ENCODE peak calls at places on chromosome 2, in ten cellular contexts. X, H, Q, N, Y, P, B, A, R and V are unnamed samples.

GRCh38 chr2:6812857-6813530 is 52.7 kb downstream of the CMPK2 start:
- DNase-seq in X (no peak), H (no peak), Q (no peak), N (no peak), Y (no peak), P (no peak), B (no peak), A (no peak), R (no peak), V (no peak)

GRCh38 chr2:39504790-39505335 is 67.8 kb upstream of the MAP4K3 start:
- DNase-seq in X (peak), H (peak), Q (peak), N (no peak), Y (peak), P (peak), B (peak), A (no peak), R (no peak), V (no peak)

GRCh38 chr2:140667203-140667602 is 1463.6 kb downstream of the LRP1B start:
- DNase-seq in X (no peak), H (no peak), Q (no peak), N (no peak), Y (no peak), P (no peak), B (no peak), A (no peak), R (no peak), V (no peak)

GRCh38 chr2:139142252-139142651 is 362.1 kb upstream of the NXPH2 start:
- DNase-seq in X (peak), H (peak), Q (peak), N (peak), Y (peak), P (peak), B (peak), A (peak), R (no peak), V (peak)

GRCh38 chr2:162917626-162918025 is 79.1 kb upstream of the KCNH7 start:
- DNase-seq in X (no peak), H (no peak), Q (no peak), N (no peak), Y (no peak), P (no peak), B (no peak), A (no peak), R (no peak), V (no peak)

GRCh38 chr2:125341353-125341752 is 1314.6 kb upstream of the GYPC start:
- DNase-seq in X (no peak), H (no peak), Q (no peak), N (no peak), Y (no peak), P (no peak), B (no peak), A (no peak), R (no peak), V (no peak)

GRCh38 chr2:173101687-173102086 is 26.0 kb downstream of the MAP3K20 start:
- DNase-seq in X (peak), H (no peak), Q (no peak), N (peak), Y (no peak), P (no peak), B (no peak), A (no peak), R (peak), V (no peak)

GRCh38 chr2:101265893-101266499 is 13.3 kb downstream of the CNOT11 start:
- DNase-seq in X (no peak), H (no peak), Q (peak), N (peak), Y (peak), P (no peak), B (no peak), A (no peak), R (no peak), V (no peak)

GRCh38 chr2:174686430-174686829 is 77.8 kb downstream of the CHRNA1 start:
- DNase-seq in X (peak), H (no peak), Q (no peak), N (no peak), Y (no peak), P (no peak), B (peak), A (no peak), R (no peak), V (no peak)

GRCh38 chr2:188518391-188518790 is 226.7 kb downstream of the GULP1 start:
- DNase-seq in X (peak), H (no peak), Q (no peak), N (peak), Y (peak), P (no peak), B (peak), A (no peak), R (no peak), V (no peak)

GRCh38 chr2:85255813-85256581 is 71.8 kb downstream of the TGOLN2 start:
- DNase-seq in X (peak), H (peak), Q (peak), N (peak), Y (peak), P (peak), B (peak), A (no peak), R (no peak), V (no peak)

GRCh38 chr2:190515687-190516086 is 18.8 kb downstream of the NEMP2 start:
- DNase-seq in X (no peak), H (no peak), Q (no peak), N (no peak), Y (no peak), P (no peak), B (peak), A (no peak), R (no peak), V (no peak)

GRCh38 chr2:57460875-57461274 is 585.7 kb upstream of the VRK2 start:
- DNase-seq in X (no peak), H (no peak), Q (no peak), N (no peak), Y (no peak), P (no peak), B (no peak), A (no peak), R (no peak), V (no peak)

GRCh38 chr2:238117199-238118154 is 17.3 kb downstream of the ESPNL start:
- DNase-seq in X (peak), H (no peak), Q (peak), N (peak), Y (no peak), P (no peak), B (peak), A (no peak), R (no peak), V (no peak)

GRCh38 chr2:6780765-6781274 is 84.9 kb downstream of the CMPK2 start:
- DNase-seq in X (peak), H (peak), Q (peak), N (no peak), Y (peak), P (peak), B (peak), A (no peak), R (peak), V (no peak)

GRCh38 chr2:181465686-181466375 is 8.6 kb downstream of the ITGA4 start:
- DNase-seq in X (peak), H (no peak), Q (no peak), N (peak), Y (no peak), P (peak), B (peak), A (no peak), R (no peak), V (no peak)

GRCh38 chr2:35973132-35973736 is 382.3 kb upstream of the CRIM1 start:
- DNase-seq in X (peak), H (peak), Q (peak), N (peak), Y (peak), P (peak), B (peak), A (no peak), R (no peak), V (no peak)

GRCh38 chr2:102029405-102029804 is 37.6 kb downstream of the IL1R2 start:
- DNase-seq in X (peak), H (no peak), Q (no peak), N (no peak), Y (no peak), P (no peak), B (no peak), A (no peak), R (no peak), V (no peak)

GRCh38 chr2:127142663-127143630 is 36.0 kb upstream of the BIN1 start:
- DNase-seq in X (peak), H (no peak), Q (no peak), N (no peak), Y (no peak), P (no peak), B (no peak), A (no peak), R (no peak), V (no peak)

DNA sequence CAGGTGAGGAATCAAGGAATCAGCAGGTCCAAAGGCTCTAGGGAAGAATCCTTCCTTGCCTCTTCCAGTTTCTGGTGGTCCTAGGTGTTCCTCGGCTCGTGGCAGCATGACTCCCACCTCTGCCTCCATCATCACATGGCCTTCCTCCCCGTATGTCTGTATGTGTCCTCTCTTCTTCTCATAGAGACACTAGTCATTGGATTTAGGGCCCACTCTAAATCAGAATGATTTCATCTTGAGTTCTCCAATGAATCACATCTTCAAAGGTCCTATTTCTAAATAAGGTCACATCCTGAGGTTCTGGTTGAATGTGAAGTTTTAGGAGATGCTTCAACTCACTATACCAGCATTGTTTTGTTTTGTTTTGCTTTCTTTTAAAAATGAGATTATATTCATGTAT is 11.1 kb upstream of the AGFG1 start:
- DNase-seq in X (peak), H (no peak), Q (no peak), N (no peak), Y (no peak), P (no peak), B (peak), A (no peak), R (no peak), V (no peak)
- H3K4me3 ChIP-seq in X (no peak), H (no peak), Q (no peak), N (no peak), Y (no peak), P (no peak), B (no peak), A (no peak), R (no peak), V (no peak)

GRCh38 chr2:82084679-82085392 is 1780.3 kb upstream of the LRRTM1 start:
- DNase-seq in X (no peak), H (no peak), Q (peak), N (no peak), Y (no peak), P (no peak), B (no peak), A (no peak), R (no peak), V (no peak)
- TF ChIP-seq EZH2 in X (no peak), H (no peak), Q (no peak), N (no peak), Y (no peak), P (no peak), B (no peak), A (no peak), R (no peak), V (no peak)

GRCh38 chr2:177190941-177191340 is 21.7 kb upstream of the HNRNPA3 start:
- DNase-seq in X (no peak), H (no peak), Q (no peak), N (no peak), Y (no peak), P (no peak), B (no peak), A (no peak), R (no peak), V (no peak)

GRCh38 chr2:177193240-177193639 is 19.4 kb upstream of the HNRNPA3 start:
- DNase-seq in X (no peak), H (no peak), Q (no peak), N (no peak), Y (no peak), P (no peak), B (no peak), A (no peak), R (no peak), V (no peak)

GRCh38 chr2:177188482-177189469 is 23.8 kb upstream of the HNRNPA3 start:
- DNase-seq in X (no peak), H (no peak), Q (no peak), N (no peak), Y (peak), P (no peak), B (no peak), A (no peak), R (no peak), V (no peak)

GRCh38 chr2:177195194-177195593 is 17.4 kb upstream of the HNRNPA3 start:
- DNase-seq in X (no peak), H (no peak), Q (no peak), N (no peak), Y (no peak), P (no peak), B (no peak), A (no peak), R (no peak), V (no peak)

GRCh38 chr2:177192788-177193187 is 19.8 kb upstream of the HNRNPA3 start:
- DNase-seq in X (no peak), H (no peak), Q (no peak), N (no peak), Y (no peak), P (no peak), B (no peak), A (no peak), R (no peak), V (no peak)
- H3K4me3 ChIP-seq in X (no peak), H (no peak), Q (no peak), N (no peak), Y (no peak), P (no peak), B (no peak), A (no peak), R (no peak), V (no peak)

GRCh38 chr2:55230551-55230950 is 1.5 kb downstream of the CLHC1 start:
- DNase-seq in X (no peak), H (no peak), Q (no peak), N (no peak), Y (no peak), P (no peak), B (no peak), A (no peak), R (no peak), V (no peak)

GRCh38 chr2:55232084-55232862 is at the start of the genes CLHC1 and RPS27A:
- DNase-seq in X (peak), H (peak), Q (peak), N (peak), Y (peak), P (peak), B (peak), A (peak), R (peak), V (peak)

GRCh38 chr2:55233658-55233940 is 1.1 kb downstream of the RPS27A start:
- DNase-seq in X (no peak), H (no peak), Q (no peak), N (no peak), Y (no peak), P (no peak), B (no peak), A (no peak), R (no peak), V (no peak)

GRCh38 chr2:55231546-55232083 is 478 bp downstream of the CLHC1 start:
- DNase-seq in X (peak), H (no peak), Q (no peak), N (no peak), Y (no peak), P (no peak), B (peak), A (peak), R (no peak), V (no peak)

DNA sequence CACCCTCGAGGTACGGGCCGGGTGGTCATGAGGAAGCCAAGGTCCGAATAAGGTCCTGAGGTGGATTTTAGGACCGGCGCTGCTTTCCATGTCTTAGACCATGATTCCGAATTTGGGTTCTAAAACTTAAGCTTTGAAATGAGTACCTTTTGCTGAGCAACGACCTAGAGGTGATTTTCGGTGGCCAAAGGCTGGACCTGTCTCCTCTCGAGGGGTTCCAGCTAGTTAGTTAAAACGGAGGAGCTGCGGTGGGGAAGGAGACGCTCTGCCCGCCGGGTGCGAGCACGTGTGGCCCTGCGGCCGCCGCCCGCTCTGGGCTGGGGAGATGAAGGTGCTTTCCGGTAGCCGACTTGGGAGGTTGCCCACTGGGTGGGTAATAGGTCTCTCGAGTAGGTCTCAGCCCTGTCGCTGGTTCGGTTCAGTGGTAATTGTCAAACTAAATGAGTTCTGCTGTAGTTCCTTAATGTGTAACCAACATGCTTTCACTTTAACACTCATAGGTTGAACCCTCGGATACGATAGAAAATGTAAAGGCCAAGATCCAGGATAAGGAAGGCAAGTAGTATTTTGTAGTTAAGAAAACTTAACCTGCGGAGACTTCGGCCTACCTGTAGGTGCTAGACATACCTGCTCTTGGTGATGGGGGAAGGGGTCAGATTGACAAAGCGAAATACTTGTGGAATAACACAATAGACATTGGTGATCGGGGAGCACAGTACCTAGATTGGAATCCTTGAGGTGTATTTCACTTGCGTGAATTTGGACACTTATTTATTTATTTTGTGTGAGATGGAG is 572 bp downstream of the RPS27A start:
- DNase-seq in X (peak), H (peak), Q (peak), N (peak), Y (peak), P (no peak), B (peak), A (peak), R (no peak), V (no peak)
- TF ChIP-seq EZH2 in X (no peak), H (no peak), Q (no peak), N (no peak), Y (no peak), P (no peak), B (no peak), A (no peak), R (no peak), V (no peak)

DNA sequence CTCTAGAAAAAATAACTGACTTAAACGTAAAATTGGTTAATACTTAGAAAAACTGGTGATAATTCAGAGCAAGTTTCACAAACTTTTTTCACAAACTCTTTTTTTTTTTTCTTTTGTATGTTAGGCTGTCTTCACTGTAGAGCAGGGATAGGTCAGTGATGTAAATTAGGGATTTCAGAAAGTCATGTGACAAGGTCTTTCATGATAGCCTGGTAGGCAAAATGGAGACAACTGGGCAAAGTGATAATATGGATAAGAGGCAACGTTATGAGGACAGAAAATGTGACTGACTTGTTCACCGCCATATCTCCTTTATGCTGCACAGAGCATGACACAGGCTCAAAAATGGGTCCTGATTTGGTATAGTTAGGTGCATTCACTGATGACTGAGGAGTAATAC is 39.4 kb upstream of the BBS5 start:
- DNase-seq in X (no peak), H (no peak), Q (no peak), N (no peak), Y (no peak), P (no peak), B (no peak), A (no peak), R (no peak), V (no peak)
- H3K4me3 ChIP-seq in X (no peak), H (no peak), Q (no peak), N (no peak), Y (no peak), P (no peak), B (no peak), A (no peak), R (no peak), V (no peak)